ENCODE peak calls at places on chromosome 9, in ten cellular contexts. T, Z, U, E, B, V, Q, M, G and Y are unnamed samples.
A peak's percentile ranks its signal among the peaks of the same experiment; 100 is the strongest.

GRCh38 chr9:93354451-93354850 is 97.0 kb upstream of the FAM120A start:
- DNase-seq in B (no peak), Z (no peak), G (no peak), T (no peak), E (peak; percentile 7), M (no peak), V (no peak), Q (no peak), U (no peak), Y (no peak)

GRCh38 chr9:93562157-93562556 is 14.2 kb upstream of the PHF2 start:
- DNase-seq in Z (no peak), V (no peak), U (no peak), T (no peak), B (no peak), M (no peak), G (no peak), Q (no peak), E (no peak), Y (no peak)

GRCh38 chr9:110744753-110745522 is 76.3 kb downstream of the MUSK start:
- DNase-seq in B (peak; percentile 75), G (no peak), V (peak; percentile 18), T (peak; percentile 28), Q (no peak), E (peak; percentile 78), Z (no peak), M (no peak), U (peak; percentile 97), Y (peak; percentile 33)

GRCh38 chr9:100427366-100428263 is 672 bp downstream of the MSANTD3 start:
- DNase-seq in T (peak; percentile 60), E (peak; percentile 28), Z (peak; percentile 24), G (peak; percentile 25), B (peak; percentile 68), U (peak; percentile 88), M (no peak), V (peak; percentile 19), Q (peak; percentile 66), Y (peak; percentile 73)

GRCh38 chr9:100350188-100350587 is 2.6 kb downstream of the TEX10 start:
- DNase-seq in U (peak; percentile 8), G (no peak), T (no peak), V (no peak), B (no peak), Q (no peak), M (no peak), Z (no peak), E (no peak), Y (no peak)

GRCh38 chr9:134434896-134435506 is 108.7 kb downstream of the RXRA start:
- DNase-seq in G (no peak), Q (no peak), E (peak; percentile 28), M (no peak), U (peak; percentile 97), T (peak; percentile 97), B (peak; percentile 96), Z (peak; percentile 97), V (peak; percentile 97), Y (peak; percentile 57)

GRCh38 chr9:112112941-112113399 is 62.1 kb downstream of the SUSD1 start:
- DNase-seq in B (no peak), E (peak; percentile 56), U (peak; percentile 78), Q (peak; percentile 64), T (no peak), V (no peak), Z (no peak), M (peak; percentile 29), G (no peak), Y (peak; percentile 60)

GRCh38 chr9:130896233-130897012 is at the start of gene QRFP:
- DNase-seq in T (no peak), E (no peak), U (no peak), B (no peak), Q (no peak), M (no peak), G (no peak), V (no peak), Z (no peak), Y (no peak)

GRCh38 chr9:92808726-92809451 is 44.3 kb upstream of the BICD2 start:
- DNase-seq in B (peak; percentile 86), G (no peak), M (peak; percentile 73), Z (peak; percentile 13), Q (peak; percentile 80), T (no peak), E (peak; percentile 86), U (peak; percentile 90), V (peak; percentile 30), Y (peak; percentile 82)

GRCh38 chr9:131868766-131869165 is 128.9 kb upstream of the RAPGEF1 start:
- DNase-seq in E (no peak), T (peak; percentile 61), B (no peak), Z (no peak), U (peak; percentile 32), Q (no peak), V (no peak), M (no peak), G (no peak), Y (no peak)

GRCh38 chr9:136952354-136952855 is 332 bp downstream of the LCN12 start:
- DNase-seq in E (no peak), V (no peak), G (no peak), T (no peak), Z (peak; percentile 63), U (no peak), M (no peak), Q (no peak), B (no peak), Y (no peak)

GRCh38 chr9:109320338-109320733 is 523 bp downstream of the EPB41L4B start:
- DNase-seq in U (peak; percentile 54), M (peak; percentile 68), Q (no peak), B (peak; percentile 51), V (no peak), T (no peak), G (no peak), Z (no peak), E (peak; percentile 48), Y (peak; percentile 46)

GRCh38 chr9:23622396-23622795 is 203.6 kb downstream of the ELAVL2 start:
- DNase-seq in T (no peak), V (no peak), Z (no peak), M (no peak), G (no peak), Q (no peak), B (no peak), E (no peak), U (no peak), Y (no peak)

GRCh38 chr9:121599186-121599871 is 52.1 kb upstream of the DAB2IP start:
- DNase-seq in V (peak; percentile 78), T (no peak), U (peak; percentile 63), Z (peak; percentile 44), E (peak; percentile 67), Q (peak; percentile 94), B (peak; percentile 89), M (peak; percentile 58), G (no peak), Y (peak; percentile 98)

GRCh38 chr9:121445986-121446385 is 53.7 kb downstream of the GGTA1 start:
- DNase-seq in U (no peak), V (no peak), E (no peak), M (no peak), G (no peak), Z (no peak), T (no peak), Q (peak; percentile 22), B (no peak), Y (no peak)

GRCh38 chr9:119365291-119366027 is 3.8 kb downstream of the BRINP1 start:
- DNase-seq in Z (peak; percentile 74), B (peak; percentile 18), T (peak; percentile 74), Q (peak; percentile 82), V (peak; percentile 11), M (no peak), G (no peak), E (peak; percentile 4), U (peak; percentile 74), Y (peak; percentile 62)

GRCh38 chr9:109101810-109102209 is 17.9 kb downstream of the TMEM245 start:
- DNase-seq in U (peak; percentile 47), G (no peak), Q (no peak), T (no peak), B (no peak), E (peak; percentile 59), V (no peak), M (peak; percentile 42), Z (no peak), Y (no peak)

GRCh38 chr9:33172735-33173238 is 5.7 kb upstream of the B4GALT1 start:
- DNase-seq in V (no peak), M (no peak), U (no peak), B (no peak), Q (no peak), T (no peak), G (no peak), Z (no peak), E (no peak), Y (no peak)

GRCh38 chr9:116870566-116870965 is 183.5 kb downstream of the TRIM32 start:
- DNase-seq in Z (no peak), B (no peak), T (no peak), V (peak; percentile 91), G (no peak), E (peak; percentile 44), Q (peak; percentile 18), M (no peak), U (no peak), Y (peak; percentile 48)

GRCh38 chr9:14080940-14081621 is 232.9 kb downstream of the NFIB start:
- DNase-seq in Q (no peak), U (peak; percentile 9), E (no peak), V (no peak), M (no peak), Z (no peak), B (no peak), T (no peak), G (no peak), Y (no peak)

GRCh38 chr9:19922476-19923118 is 133.8 kb upstream of the SLC24A2 start:
- DNase-seq in V (no peak), U (peak; percentile 72), Q (peak; percentile 44), B (peak; percentile 58), M (no peak), T (peak; percentile 95), Z (peak; percentile 84), G (no peak), E (peak; percentile 32), Y (peak; percentile 67)

GRCh38 chr9:114855488-114855887 is 49.6 kb upstream of the TNFSF15 start:
- DNase-seq in M (no peak), G (no peak), U (peak; percentile 72), T (no peak), V (no peak), E (no peak), Z (no peak), B (no peak), Q (no peak), Y (no peak)

GRCh38 chr9:116264361-116264760 is 110.8 kb downstream of the PAPPA start:
- DNase-seq in V (no peak), G (no peak), T (no peak), Q (no peak), Z (no peak), U (no peak), B (no peak), E (no peak), M (no peak), Y (no peak)

GRCh38 chr9:133770076-133770777 is 32.1 kb upstream of the SARDH start:
- DNase-seq in E (no peak), U (no peak), Z (no peak), T (no peak), M (no peak), B (no peak), V (peak; percentile 9), Q (peak; percentile 8), G (no peak), Y (no peak)

GRCh38 chr9:23011669-23012068 is 565.0 kb downstream of the DMRTA1 start:
- DNase-seq in U (no peak), E (no peak), T (no peak), M (no peak), G (no peak), Z (no peak), V (no peak), Q (no peak), B (no peak), Y (no peak)

GRCh38 chr9:109474944-109475343 is 23.2 kb downstream of the PTPN3 start:
- DNase-seq in B (no peak), Q (no peak), T (no peak), E (no peak), U (no peak), M (no peak), Z (no peak), G (no peak), V (no peak), Y (no peak)

GRCh38 chr9:17555362-17556054 is 23.4 kb upstream of the SH3GL2 start:
- DNase-seq in Z (no peak), T (no peak), U (no peak), M (no peak), G (no peak), E (no peak), V (no peak), Q (no peak), B (no peak), Y (no peak)

GRCh38 chr9:121771418-121771817 is 120.0 kb downstream of the DAB2IP start:
- DNase-seq in Q (no peak), U (peak; percentile 15), B (peak; percentile 43), T (no peak), Z (no peak), V (no peak), M (no peak), E (no peak), G (no peak), Y (no peak)